ENCODE peak calls at places on chromosomes 5 and 9, in ten cellular contexts. One of them, this sample, is unnamed.

GRCh38 chr5:25754895-25755294 is 1110.1 kb upstream of the CDH10 start:
- DNase-seq in GM23338: peak
- DNase-seq in H1: no peak
- DNase-seq in transverse colon: no peak
- DNase-seq in spleen: no peak
- DNase-seq in HL-60: no peak
- DNase-seq in breast epithelium: no peak
- DNase-seq in Panc1: no peak
- DNase-seq in endothelial cell of umbilical vein: no peak
- DNase-seq in vagina: no peak
- DNase-seq in this sample: no peak

GRCh38 chr5:160079753-160080152 is 39.5 kb downstream of the PWWP2A start:
- DNase-seq in GM23338: no peak
- DNase-seq in H1: no peak
- DNase-seq in transverse colon: no peak
- DNase-seq in spleen: no peak
- DNase-seq in HL-60: no peak
- DNase-seq in breast epithelium: no peak
- DNase-seq in Panc1: no peak
- DNase-seq in endothelial cell of umbilical vein: no peak
- DNase-seq in vagina: no peak
- DNase-seq in this sample: no peak

GRCh38 chr5:78758169-78758839 is 109.7 kb upstream of the LHFPL2 start:
- DNase-seq in GM23338: no peak
- DNase-seq in H1: no peak
- DNase-seq in transverse colon: no peak
- DNase-seq in spleen: no peak
- DNase-seq in HL-60: no peak
- DNase-seq in breast epithelium: no peak
- DNase-seq in Panc1: no peak
- DNase-seq in endothelial cell of umbilical vein: no peak
- DNase-seq in vagina: no peak
- DNase-seq in this sample: no peak

GRCh38 chr9:98410185-98410697 is 154.8 kb upstream of the TBC1D2 start:
- DNase-seq in GM23338: peak
- DNase-seq in H1: no peak
- DNase-seq in transverse colon: no peak
- DNase-seq in spleen: no peak
- DNase-seq in HL-60: peak
- DNase-seq in breast epithelium: no peak
- DNase-seq in Panc1: no peak
- DNase-seq in endothelial cell of umbilical vein: peak
- DNase-seq in vagina: no peak
- DNase-seq in this sample: peak

GRCh38 chr5:38601133-38601842 is 44.8 kb upstream of the LIFR start:
- DNase-seq in GM23338: no peak
- DNase-seq in H1: no peak
- DNase-seq in transverse colon: no peak
- DNase-seq in spleen: no peak
- DNase-seq in HL-60: peak
- DNase-seq in breast epithelium: no peak
- DNase-seq in Panc1: no peak
- DNase-seq in endothelial cell of umbilical vein: peak
- DNase-seq in vagina: no peak
- DNase-seq in this sample: no peak

GRCh38 chr5:163459888-163460561 is at the start of gene NUDCD2:
- DNase-seq in GM23338: peak
- DNase-seq in H1: peak
- DNase-seq in transverse colon: peak
- DNase-seq in spleen: peak
- DNase-seq in HL-60: peak
- DNase-seq in breast epithelium: peak
- DNase-seq in Panc1: peak
- DNase-seq in endothelial cell of umbilical vein: peak
- DNase-seq in vagina: peak
- DNase-seq in this sample: peak

GRCh38 chr9:101417977-101418376 is 17.6 kb downstream of the ALDOB start:
- DNase-seq in GM23338: no peak
- DNase-seq in H1: no peak
- DNase-seq in transverse colon: no peak
- DNase-seq in spleen: no peak
- DNase-seq in HL-60: no peak
- DNase-seq in breast epithelium: no peak
- DNase-seq in Panc1: no peak
- DNase-seq in endothelial cell of umbilical vein: no peak
- DNase-seq in vagina: no peak
- DNase-seq in this sample: no peak

GRCh38 chr5:136598901-136599300 is 233.6 kb upstream of the TRPC7 start:
- DNase-seq in GM23338: no peak
- DNase-seq in H1: no peak
- DNase-seq in transverse colon: no peak
- DNase-seq in spleen: no peak
- DNase-seq in HL-60: no peak
- DNase-seq in breast epithelium: no peak
- DNase-seq in Panc1: no peak
- DNase-seq in endothelial cell of umbilical vein: no peak
- DNase-seq in vagina: no peak
- DNase-seq in this sample: no peak

GRCh38 chr9:138051586-138052321 is 174.2 kb downstream of the CACNA1B start:
- DNase-seq in GM23338: no peak
- DNase-seq in H1: no peak
- DNase-seq in transverse colon: no peak
- DNase-seq in spleen: peak
- DNase-seq in HL-60: no peak
- DNase-seq in breast epithelium: peak
- DNase-seq in Panc1: no peak
- DNase-seq in endothelial cell of umbilical vein: no peak
- DNase-seq in vagina: peak
- DNase-seq in this sample: no peak

GRCh38 chr5:125410501-125411162 is 664.2 kb upstream of the ZNF608 start:
- DNase-seq in GM23338: no peak
- DNase-seq in H1: no peak
- DNase-seq in transverse colon: no peak
- DNase-seq in spleen: no peak
- DNase-seq in HL-60: no peak
- DNase-seq in breast epithelium: no peak
- DNase-seq in Panc1: no peak
- DNase-seq in endothelial cell of umbilical vein: peak
- DNase-seq in vagina: no peak
- DNase-seq in this sample: no peak

GRCh38 chr9:90996154-90996788 is 194.7 kb downstream of the SYK start:
- DNase-seq in GM23338: peak
- DNase-seq in H1: no peak
- DNase-seq in transverse colon: no peak
- DNase-seq in spleen: no peak
- DNase-seq in HL-60: no peak
- DNase-seq in breast epithelium: no peak
- DNase-seq in Panc1: no peak
- DNase-seq in endothelial cell of umbilical vein: no peak
- DNase-seq in vagina: no peak
- DNase-seq in this sample: no peak

GRCh38 chr9:90995516-90995915 is 193.9 kb downstream of the SYK start:
- DNase-seq in GM23338: no peak
- DNase-seq in H1: no peak
- DNase-seq in transverse colon: no peak
- DNase-seq in spleen: no peak
- DNase-seq in HL-60: no peak
- DNase-seq in breast epithelium: no peak
- DNase-seq in Panc1: no peak
- DNase-seq in endothelial cell of umbilical vein: no peak
- DNase-seq in vagina: no peak
- DNase-seq in this sample: no peak

GRCh38 chr9:91001146-91001611 is 199.6 kb downstream of the SYK start:
- DNase-seq in GM23338: no peak
- DNase-seq in H1: no peak
- DNase-seq in transverse colon: no peak
- DNase-seq in spleen: no peak
- DNase-seq in HL-60: no peak
- DNase-seq in breast epithelium: peak
- DNase-seq in Panc1: no peak
- DNase-seq in endothelial cell of umbilical vein: peak
- DNase-seq in vagina: no peak
- DNase-seq in this sample: no peak

GRCh38 chr9:90998573-90998972 is 197.0 kb downstream of the SYK start:
- DNase-seq in GM23338: no peak
- DNase-seq in H1: no peak
- DNase-seq in transverse colon: peak
- DNase-seq in spleen: no peak
- DNase-seq in HL-60: no peak
- DNase-seq in breast epithelium: no peak
- DNase-seq in Panc1: no peak
- DNase-seq in endothelial cell of umbilical vein: no peak
- DNase-seq in vagina: no peak
- DNase-seq in this sample: no peak

GRCh38 chr9:90999425-91000397 is 198.1 kb downstream of the SYK start:
- DNase-seq in GM23338: no peak
- DNase-seq in H1: no peak
- DNase-seq in transverse colon: no peak
- DNase-seq in spleen: no peak
- DNase-seq in HL-60: no peak
- DNase-seq in breast epithelium: peak
- DNase-seq in Panc1: no peak
- DNase-seq in endothelial cell of umbilical vein: no peak
- DNase-seq in vagina: no peak
- DNase-seq in this sample: no peak
- TF ChIP-seq POLR2AphosphoS5 in GM23338: no peak
- TF ChIP-seq POLR2AphosphoS5 in H1: no peak
- TF ChIP-seq POLR2AphosphoS5 in transverse colon: no peak
- TF ChIP-seq POLR2AphosphoS5 in spleen: no peak
- TF ChIP-seq POLR2AphosphoS5 in HL-60: no peak
- TF ChIP-seq POLR2AphosphoS5 in breast epithelium: no peak
- TF ChIP-seq POLR2AphosphoS5 in Panc1: no peak
- TF ChIP-seq POLR2AphosphoS5 in endothelial cell of umbilical vein: no peak
- TF ChIP-seq POLR2AphosphoS5 in vagina: peak
- TF ChIP-seq POLR2AphosphoS5 in this sample: no peak

GRCh38 chr5:176405656-176406435 is 10.5 kb downstream of the CLTB start:
- DNase-seq in GM23338: peak
- DNase-seq in H1: peak
- DNase-seq in transverse colon: peak
- DNase-seq in spleen: peak
- DNase-seq in HL-60: no peak
- DNase-seq in breast epithelium: no peak
- DNase-seq in Panc1: no peak
- DNase-seq in endothelial cell of umbilical vein: no peak
- DNase-seq in vagina: no peak
- DNase-seq in this sample: no peak
- H3K27ac ChIP-seq in GM23338: peak
- H3K27ac ChIP-seq in H1: no peak
- H3K27ac ChIP-seq in transverse colon: peak
- H3K27ac ChIP-seq in spleen: no peak
- H3K27ac ChIP-seq in HL-60: no peak
- H3K27ac ChIP-seq in breast epithelium: no peak
- H3K27ac ChIP-seq in Panc1: no peak
- H3K27ac ChIP-seq in endothelial cell of umbilical vein: no peak
- H3K27ac ChIP-seq in vagina: peak
- H3K27ac ChIP-seq in this sample: no peak

DNA sequence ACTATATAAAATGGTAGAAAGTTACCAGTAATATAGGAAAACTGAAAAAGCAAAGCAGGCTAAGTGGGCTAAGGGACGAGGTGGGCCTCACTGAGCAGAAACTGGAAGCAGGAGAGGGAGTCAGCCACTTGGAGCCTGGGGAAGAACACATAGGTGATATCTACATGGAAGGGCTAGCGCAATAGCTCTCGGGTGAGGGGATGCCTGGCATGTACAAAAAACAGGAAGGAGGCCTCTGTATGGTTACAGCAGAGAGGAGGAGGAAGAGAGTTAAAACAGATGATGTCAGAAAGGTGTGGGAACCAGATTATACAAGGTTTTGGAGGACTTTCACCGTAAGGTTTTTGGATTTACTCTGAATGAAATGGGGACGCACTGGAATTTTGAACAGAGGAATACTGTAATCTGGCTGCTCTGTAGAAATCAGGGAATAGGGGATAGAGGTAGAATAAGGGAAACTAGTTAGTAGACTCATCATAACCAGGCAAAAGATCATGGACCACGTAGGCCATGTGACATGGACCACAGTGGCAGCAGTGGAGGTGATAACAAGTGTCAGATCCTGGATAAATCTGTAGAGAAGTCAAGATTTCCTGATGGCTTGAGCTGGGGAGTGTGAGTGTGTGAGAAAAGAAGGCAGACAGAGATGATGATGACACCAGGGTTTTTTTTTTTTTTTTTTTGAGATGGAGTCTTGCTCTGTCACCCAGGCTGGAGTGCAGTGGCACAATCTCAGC is 52.6 kb downstream of the FNBP1 start:
- DNase-seq in GM23338: no peak
- DNase-seq in H1: no peak
- DNase-seq in transverse colon: peak
- DNase-seq in spleen: no peak
- DNase-seq in HL-60: peak
- DNase-seq in breast epithelium: no peak
- DNase-seq in Panc1: no peak
- DNase-seq in endothelial cell of umbilical vein: no peak
- DNase-seq in vagina: no peak
- DNase-seq in this sample: no peak
- TF ChIP-seq POLR2AphosphoS5 in GM23338: no peak
- TF ChIP-seq POLR2AphosphoS5 in H1: no peak
- TF ChIP-seq POLR2AphosphoS5 in transverse colon: no peak
- TF ChIP-seq POLR2AphosphoS5 in spleen: no peak
- TF ChIP-seq POLR2AphosphoS5 in HL-60: no peak
- TF ChIP-seq POLR2AphosphoS5 in breast epithelium: no peak
- TF ChIP-seq POLR2AphosphoS5 in Panc1: no peak
- TF ChIP-seq POLR2AphosphoS5 in endothelial cell of umbilical vein: no peak
- TF ChIP-seq POLR2AphosphoS5 in vagina: no peak
- TF ChIP-seq POLR2AphosphoS5 in this sample: no peak

GRCh38 chr9:92709954-92710353 is 40.0 kb upstream of the IPPK start:
- DNase-seq in GM23338: no peak
- DNase-seq in H1: no peak
- DNase-seq in transverse colon: no peak
- DNase-seq in spleen: no peak
- DNase-seq in HL-60: no peak
- DNase-seq in breast epithelium: no peak
- DNase-seq in Panc1: no peak
- DNase-seq in endothelial cell of umbilical vein: no peak
- DNase-seq in vagina: no peak
- DNase-seq in this sample: no peak

GRCh38 chr9:92711844-92712243 is 41.9 kb upstream of the IPPK start:
- DNase-seq in GM23338: no peak
- DNase-seq in H1: no peak
- DNase-seq in transverse colon: no peak
- DNase-seq in spleen: no peak
- DNase-seq in HL-60: no peak
- DNase-seq in breast epithelium: no peak
- DNase-seq in Panc1: no peak
- DNase-seq in endothelial cell of umbilical vein: no peak
- DNase-seq in vagina: no peak
- DNase-seq in this sample: no peak

GRCh38 chr9:92711146-92711545 is 41.2 kb upstream of the IPPK start:
- DNase-seq in GM23338: no peak
- DNase-seq in H1: no peak
- DNase-seq in transverse colon: no peak
- DNase-seq in spleen: no peak
- DNase-seq in HL-60: no peak
- DNase-seq in breast epithelium: no peak
- DNase-seq in Panc1: no peak
- DNase-seq in endothelial cell of umbilical vein: no peak
- DNase-seq in vagina: no peak
- DNase-seq in this sample: no peak

GRCh38 chr9:92709240-92709639 is 39.3 kb upstream of the IPPK start:
- DNase-seq in GM23338: no peak
- DNase-seq in H1: no peak
- DNase-seq in transverse colon: no peak
- DNase-seq in spleen: no peak
- DNase-seq in HL-60: no peak
- DNase-seq in breast epithelium: no peak
- DNase-seq in Panc1: no peak
- DNase-seq in endothelial cell of umbilical vein: no peak
- DNase-seq in vagina: no peak
- DNase-seq in this sample: no peak

GRCh38 chr9:92710368-92710767 is 40.4 kb upstream of the IPPK start:
- DNase-seq in GM23338: no peak
- DNase-seq in H1: no peak
- DNase-seq in transverse colon: no peak
- DNase-seq in spleen: no peak
- DNase-seq in HL-60: no peak
- DNase-seq in breast epithelium: no peak
- DNase-seq in Panc1: no peak
- DNase-seq in endothelial cell of umbilical vein: no peak
- DNase-seq in vagina: no peak
- DNase-seq in this sample: no peak
- H3K27ac ChIP-seq in GM23338: no peak
- H3K27ac ChIP-seq in H1: no peak
- H3K27ac ChIP-seq in transverse colon: no peak
- H3K27ac ChIP-seq in spleen: no peak
- H3K27ac ChIP-seq in HL-60: no peak
- H3K27ac ChIP-seq in breast epithelium: no peak
- H3K27ac ChIP-seq in Panc1: no peak
- H3K27ac ChIP-seq in endothelial cell of umbilical vein: no peak
- H3K27ac ChIP-seq in vagina: peak
- H3K27ac ChIP-seq in this sample: no peak